ENCODE peak calls at places on chromosomes 4 and X, in six cellular contexts. H is T-helper 9 cell, N is lung microvascular endothelial cell, I is NCI-H1092, M is heart left ventricle, L is thyroid gland. K is an unnamed sample.

GRCh38 chr4:89684536-89684935 is 152.4 kb downstream of the SNCA start:
- DNase-seq in H (no peak), N (no peak), I (no peak), M (no peak), L (no peak), K (no peak)

GRCh38 chr4:177051473-177052060 is 258.1 kb upstream of the NEIL3 start:
- DNase-seq in H (no peak), N (peak), I (no peak), M (no peak), L (peak), K (no peak)

GRCh38 chr4:162959056-162959455 is 207.6 kb downstream of the NAF1 start:
- DNase-seq in H (no peak), N (peak), I (no peak), M (no peak), L (no peak), K (no peak)

GRCh38 chr4:57187241-57187640 is 77.1 kb upstream of the IGFBP7 start:
- DNase-seq in H (no peak), N (peak), I (no peak), M (no peak), L (no peak), K (no peak)

GRCh38 chr4:76485450-76485849 is 50.4 kb downstream of the SHROOM3 start:
- DNase-seq in H (no peak), N (no peak), I (no peak), M (no peak), L (no peak), K (no peak)

GRCh38 chrX:40975951-40976350 is 109.3 kb upstream of the USP9X start:
- DNase-seq in H (no peak), N (no peak), I (no peak), M (no peak), L (no peak), K (no peak)

GRCh38 chr4:159075531-159075932 is 27.3 kb upstream of the RAPGEF2 start:
- DNase-seq in H (no peak), N (peak), I (no peak), M (no peak), L (no peak), K (no peak)

GRCh38 chr4:110640608-110641007 is 17.7 kb upstream of the PITX2 start:
- DNase-seq in H (no peak), N (no peak), I (no peak), M (no peak), L (no peak), K (no peak)

GRCh38 chr4:70958681-70959080 is 34.8 kb upstream of the DCK start:
- DNase-seq in H (no peak), N (no peak), I (no peak), M (no peak), L (peak), K (no peak)

GRCh38 chr4:2867758-2868491 is 24.3 kb downstream of the ADD1 start:
- DNase-seq in H (no peak), N (peak), I (no peak), M (no peak), L (no peak), K (no peak)

GRCh38 chrX:1391707-1392375 is at the start of gene SLC25A6:
- DNase-seq in H (peak), N (peak), I (no peak), M (peak), L (peak), K (peak)

GRCh38 chr4:109729563-109730293 is at the start of gene PLA2G12A:
- DNase-seq in H (peak), N (peak), I (peak), M (peak), L (peak), K (no peak)

GRCh38 chrX:135327299-135327698 is 18.0 kb downstream of the ETDC start:
- DNase-seq in H (no peak), N (no peak), I (no peak), M (no peak), L (no peak), K (no peak)

GRCh38 chr4:13524504-13525243 is 19.6 kb downstream of the NKX3-2 start:
- DNase-seq in H (no peak), N (no peak), I (no peak), M (no peak), L (no peak), K (no peak)

GRCh38 chr4:9970399-9971011 is 50.8 kb downstream of the SLC2A9 start:
- DNase-seq in H (no peak), N (no peak), I (no peak), M (no peak), L (no peak), K (no peak)

GRCh38 chr4:183201331-183201730 is 102.3 kb downstream of the WWC2 start:
- DNase-seq in H (no peak), N (no peak), I (no peak), M (no peak), L (no peak), K (no peak)

GRCh38 chr4:41207330-41207831 is 7.0 kb downstream of the APBB2 start:
- DNase-seq in H (no peak), N (no peak), I (no peak), M (no peak), L (no peak), K (no peak)

GRCh38 chrX:74426071-74426470 is 4.8 kb downstream of the SLC16A2 start:
- DNase-seq in H (no peak), N (no peak), I (no peak), M (no peak), L (peak), K (no peak)

GRCh38 chrX:39211501-39211900 is 410.2 kb downstream of the MID1IP1 start:
- DNase-seq in H (no peak), N (no peak), I (no peak), M (no peak), L (no peak), K (no peak)

GRCh38 chrX:51598899-51599298 is 19.8 kb downstream of the CENPVL3 start:
- DNase-seq in H (no peak), N (no peak), I (no peak), M (no peak), L (no peak), K (no peak)

GRCh38 chrX:154840856-154841255 is 6.4 kb upstream of the SMIM9 start:
- DNase-seq in H (no peak), N (peak), I (peak), M (no peak), L (peak), K (no peak)

GRCh38 chrX:112840382-112841113 is at the start of gene AMOT:
- DNase-seq in H (peak), N (peak), I (peak), M (peak), L (peak), K (no peak)